ENCODE peak calls at places on chromosomes 3 and 15, in five cellular contexts. One of them, this sample, is unnamed.

GRCh38 chr3:121072128-121072527 is 164.1 kb downstream of the STXBP5L start:
- DNase-seq in AG08395: no peak
- DNase-seq in PC-3: peak; percentile 30
- DNase-seq in stimulated activated CD8-positive, alpha-beta memory T cell treated with anti-CD3 and anti-CD28 coated beads, Interleukin-7, amount 100 ng/mL, for 4 hours: no peak
- DNase-seq in dermis blood vessel endothelial cell: no peak
- DNase-seq in this sample: no peak

GRCh38 chr3:127419140-127419539 is 131.3 kb upstream of the PRR20G start:
- DNase-seq in AG08395: no peak
- DNase-seq in PC-3: no peak
- DNase-seq in stimulated activated CD8-positive, alpha-beta memory T cell treated with anti-CD3 and anti-CD28 coated beads, Interleukin-7, amount 100 ng/mL, for 4 hours: no peak
- DNase-seq in dermis blood vessel endothelial cell: no peak
- DNase-seq in this sample: no peak

GRCh38 chr3:127383656-127384179 is 95.9 kb upstream of the PRR20G start:
- DNase-seq in AG08395: no peak
- DNase-seq in PC-3: no peak
- DNase-seq in stimulated activated CD8-positive, alpha-beta memory T cell treated with anti-CD3 and anti-CD28 coated beads, Interleukin-7, amount 100 ng/mL, for 4 hours: no peak
- DNase-seq in dermis blood vessel endothelial cell: no peak
- DNase-seq in this sample: no peak

GRCh38 chr3:52827441-52827840 is 3.0 kb downstream of the ITIH4 start:
- DNase-seq in AG08395: peak; percentile 31
- DNase-seq in PC-3: no peak
- DNase-seq in stimulated activated CD8-positive, alpha-beta memory T cell treated with anti-CD3 and anti-CD28 coated beads, Interleukin-7, amount 100 ng/mL, for 4 hours: no peak
- DNase-seq in dermis blood vessel endothelial cell: peak; percentile 37
- DNase-seq in this sample: no peak

GRCh38 chr3:16849795-16850194 is 35.0 kb upstream of the PLCL2 start:
- DNase-seq in AG08395: peak; percentile 42
- DNase-seq in PC-3: no peak
- DNase-seq in stimulated activated CD8-positive, alpha-beta memory T cell treated with anti-CD3 and anti-CD28 coated beads, Interleukin-7, amount 100 ng/mL, for 4 hours: no peak
- DNase-seq in dermis blood vessel endothelial cell: peak; percentile 86
- DNase-seq in this sample: peak; percentile 16

GRCh38 chr3:105774444-105775180 is 94.2 kb downstream of the CBLB start:
- DNase-seq in AG08395: no peak
- DNase-seq in PC-3: no peak
- DNase-seq in stimulated activated CD8-positive, alpha-beta memory T cell treated with anti-CD3 and anti-CD28 coated beads, Interleukin-7, amount 100 ng/mL, for 4 hours: no peak
- DNase-seq in dermis blood vessel endothelial cell: no peak
- DNase-seq in this sample: no peak

GRCh38 chr3:51311055-51311454 is 74.0 kb upstream of the MANF start:
- DNase-seq in AG08395: peak; percentile 40
- DNase-seq in PC-3: peak; percentile 50
- DNase-seq in stimulated activated CD8-positive, alpha-beta memory T cell treated with anti-CD3 and anti-CD28 coated beads, Interleukin-7, amount 100 ng/mL, for 4 hours: no peak
- DNase-seq in dermis blood vessel endothelial cell: peak; percentile 40
- DNase-seq in this sample: peak; percentile 34

GRCh38 chr3:195466251-195466650 is 23.4 kb upstream of the ACAP2 start:
- DNase-seq in AG08395: no peak
- DNase-seq in PC-3: no peak
- DNase-seq in stimulated activated CD8-positive, alpha-beta memory T cell treated with anti-CD3 and anti-CD28 coated beads, Interleukin-7, amount 100 ng/mL, for 4 hours: no peak
- DNase-seq in dermis blood vessel endothelial cell: no peak
- DNase-seq in this sample: no peak

GRCh38 chr3:13494463-13495350 is 14.6 kb downstream of the HDAC11 start:
- DNase-seq in AG08395: peak; percentile 25
- DNase-seq in PC-3: no peak
- DNase-seq in stimulated activated CD8-positive, alpha-beta memory T cell treated with anti-CD3 and anti-CD28 coated beads, Interleukin-7, amount 100 ng/mL, for 4 hours: no peak
- DNase-seq in dermis blood vessel endothelial cell: peak; percentile 62
- DNase-seq in this sample: peak; percentile 31

GRCh38 chr3:60102154-60102553 is 1052.3 kb upstream of the CFAP20DC start:
- DNase-seq in AG08395: no peak
- DNase-seq in PC-3: no peak
- DNase-seq in stimulated activated CD8-positive, alpha-beta memory T cell treated with anti-CD3 and anti-CD28 coated beads, Interleukin-7, amount 100 ng/mL, for 4 hours: no peak
- DNase-seq in dermis blood vessel endothelial cell: no peak
- DNase-seq in this sample: no peak

GRCh38 chr15:71052356-71052755 is 62.9 kb upstream of the THSD4 start:
- DNase-seq in AG08395: peak; percentile 39
- DNase-seq in PC-3: peak; percentile 82
- DNase-seq in stimulated activated CD8-positive, alpha-beta memory T cell treated with anti-CD3 and anti-CD28 coated beads, Interleukin-7, amount 100 ng/mL, for 4 hours: no peak
- DNase-seq in dermis blood vessel endothelial cell: no peak
- DNase-seq in this sample: peak; percentile 64

GRCh38 chr3:195286115-195286872 is 15.3 kb upstream of the XXYLT1 start:
- DNase-seq in AG08395: no peak
- DNase-seq in PC-3: peak; percentile 77
- DNase-seq in stimulated activated CD8-positive, alpha-beta memory T cell treated with anti-CD3 and anti-CD28 coated beads, Interleukin-7, amount 100 ng/mL, for 4 hours: no peak
- DNase-seq in dermis blood vessel endothelial cell: peak; percentile 35
- DNase-seq in this sample: peak; percentile 75

GRCh38 chr15:56886450-56886856 is 32.0 kb upstream of the TCF12 start:
- DNase-seq in AG08395: no peak
- DNase-seq in PC-3: no peak
- DNase-seq in stimulated activated CD8-positive, alpha-beta memory T cell treated with anti-CD3 and anti-CD28 coated beads, Interleukin-7, amount 100 ng/mL, for 4 hours: no peak
- DNase-seq in dermis blood vessel endothelial cell: peak; percentile 27
- DNase-seq in this sample: no peak

GRCh38 chr15:20295238-20295811 is 246.3 kb downstream of the GOLGA6L6 start:
- DNase-seq in AG08395: no peak
- DNase-seq in PC-3: no peak
- DNase-seq in stimulated activated CD8-positive, alpha-beta memory T cell treated with anti-CD3 and anti-CD28 coated beads, Interleukin-7, amount 100 ng/mL, for 4 hours: no peak
- DNase-seq in dermis blood vessel endothelial cell: no peak
- DNase-seq in this sample: no peak

GRCh38 chr15:76340198-76340801 is 3.7 kb downstream of the ISL2 start:
- DNase-seq in AG08395: no peak
- DNase-seq in PC-3: no peak
- DNase-seq in stimulated activated CD8-positive, alpha-beta memory T cell treated with anti-CD3 and anti-CD28 coated beads, Interleukin-7, amount 100 ng/mL, for 4 hours: no peak
- DNase-seq in dermis blood vessel endothelial cell: peak; percentile 51
- DNase-seq in this sample: peak; percentile 28

GRCh38 chr3:45575491-45575923 is 19.0 kb upstream of the LIMD1 start:
- DNase-seq in AG08395: no peak
- DNase-seq in PC-3: no peak
- DNase-seq in stimulated activated CD8-positive, alpha-beta memory T cell treated with anti-CD3 and anti-CD28 coated beads, Interleukin-7, amount 100 ng/mL, for 4 hours: no peak
- DNase-seq in dermis blood vessel endothelial cell: no peak
- DNase-seq in this sample: peak; percentile 61

GRCh38 chr3:55485208-55485791 is 1.8 kb downstream of the WNT5A start:
- DNase-seq in AG08395: peak; percentile 70
- DNase-seq in PC-3: peak; percentile 82
- DNase-seq in stimulated activated CD8-positive, alpha-beta memory T cell treated with anti-CD3 and anti-CD28 coated beads, Interleukin-7, amount 100 ng/mL, for 4 hours: no peak
- DNase-seq in dermis blood vessel endothelial cell: peak; percentile 69
- DNase-seq in this sample: peak; percentile 90

GRCh38 chr3:17195192-17195611 is 310.4 kb downstream of the PLCL2 start:
- DNase-seq in AG08395: peak; percentile 13
- DNase-seq in PC-3: no peak
- DNase-seq in stimulated activated CD8-positive, alpha-beta memory T cell treated with anti-CD3 and anti-CD28 coated beads, Interleukin-7, amount 100 ng/mL, for 4 hours: no peak
- DNase-seq in dermis blood vessel endothelial cell: no peak
- DNase-seq in this sample: peak; percentile 47

GRCh38 chr15:48913141-48913540 is 35.2 kb downstream of the EID1 start:
- DNase-seq in AG08395: no peak
- DNase-seq in PC-3: peak; percentile 58
- DNase-seq in stimulated activated CD8-positive, alpha-beta memory T cell treated with anti-CD3 and anti-CD28 coated beads, Interleukin-7, amount 100 ng/mL, for 4 hours: no peak
- DNase-seq in dermis blood vessel endothelial cell: no peak
- DNase-seq in this sample: no peak

GRCh38 chr3:87766736-87767135 is 292.1 kb downstream of the CGGBP1 start:
- DNase-seq in AG08395: no peak
- DNase-seq in PC-3: peak; percentile 67
- DNase-seq in stimulated activated CD8-positive, alpha-beta memory T cell treated with anti-CD3 and anti-CD28 coated beads, Interleukin-7, amount 100 ng/mL, for 4 hours: no peak
- DNase-seq in dermis blood vessel endothelial cell: no peak
- DNase-seq in this sample: no peak

GRCh38 chr3:14175383-14176037 is 2.9 kb downstream of the XPC start:
- DNase-seq in AG08395: peak; percentile 24
- DNase-seq in PC-3: peak; percentile 22
- DNase-seq in stimulated activated CD8-positive, alpha-beta memory T cell treated with anti-CD3 and anti-CD28 coated beads, Interleukin-7, amount 100 ng/mL, for 4 hours: peak; percentile 19
- DNase-seq in dermis blood vessel endothelial cell: no peak
- DNase-seq in this sample: no peak

GRCh38 chr15:82847703-82848102 is 38.3 kb downstream of the WHAMM start:
- DNase-seq in AG08395: no peak
- DNase-seq in PC-3: no peak
- DNase-seq in stimulated activated CD8-positive, alpha-beta memory T cell treated with anti-CD3 and anti-CD28 coated beads, Interleukin-7, amount 100 ng/mL, for 4 hours: no peak
- DNase-seq in dermis blood vessel endothelial cell: no peak
- DNase-seq in this sample: no peak

GRCh38 chr3:110413291-110413690 is 658.3 kb upstream of the NECTIN3 start:
- DNase-seq in AG08395: no peak
- DNase-seq in PC-3: no peak
- DNase-seq in stimulated activated CD8-positive, alpha-beta memory T cell treated with anti-CD3 and anti-CD28 coated beads, Interleukin-7, amount 100 ng/mL, for 4 hours: no peak
- DNase-seq in dermis blood vessel endothelial cell: peak; percentile 33
- DNase-seq in this sample: no peak

GRCh38 chr15:36356978-36357582 is 222.3 kb upstream of the CDIN1 start:
- DNase-seq in AG08395: peak; percentile 59
- DNase-seq in PC-3: no peak
- DNase-seq in stimulated activated CD8-positive, alpha-beta memory T cell treated with anti-CD3 and anti-CD28 coated beads, Interleukin-7, amount 100 ng/mL, for 4 hours: no peak
- DNase-seq in dermis blood vessel endothelial cell: peak; percentile 14
- DNase-seq in this sample: peak; percentile 95

GRCh38 chr15:50113187-50113505 is 5.9 kb downstream of the ATP8B4 start:
- DNase-seq in AG08395: no peak
- DNase-seq in PC-3: no peak
- DNase-seq in stimulated activated CD8-positive, alpha-beta memory T cell treated with anti-CD3 and anti-CD28 coated beads, Interleukin-7, amount 100 ng/mL, for 4 hours: no peak
- DNase-seq in dermis blood vessel endothelial cell: no peak
- DNase-seq in this sample: no peak

GRCh38 chr3:107506458-107506857 is 16.3 kb upstream of the BBX start:
- DNase-seq in AG08395: no peak
- DNase-seq in PC-3: no peak
- DNase-seq in stimulated activated CD8-positive, alpha-beta memory T cell treated with anti-CD3 and anti-CD28 coated beads, Interleukin-7, amount 100 ng/mL, for 4 hours: no peak
- DNase-seq in dermis blood vessel endothelial cell: no peak
- DNase-seq in this sample: peak; percentile 42

This sample was measured in fibroblast of villous mesenchyme.